ENCODE peak calls at places on chromosomes 13 and 19, in four cellular contexts. V is body of pancreas, K is stomach, G is endothelial cell of umbilical vein. Z is an unnamed sample.

GRCh38 chr19:3190470-3190770 is 4.7 kb downstream of the NCLN start:
- DNase-seq in V (no peak), K (no peak), G (no peak), Z (no peak)

GRCh38 chr13:37369618-37370017 is 228.9 kb downstream of the POSTN start:
- DNase-seq in V (no peak), G (peak), K (no peak), Z (no peak)

GRCh38 chr19:5960005-5961001 is 17.6 kb downstream of the RANBP3 start:
- DNase-seq in V (peak), G (no peak), K (no peak), Z (no peak)

GRCh38 chr19:47111081-47111589 is 2.4 kb downstream of the ZC3H4 start:
- DNase-seq in V (peak), K (peak), G (peak), Z (peak)

GRCh38 chr19:10424011-10424637 is 3.8 kb downstream of the PDE4A start:
- DNase-seq in G (peak), V (peak), K (peak), Z (peak)

GRCh38 chr13:74032325-74032724 is 101.9 kb downstream of the KLF12 start:
- DNase-seq in V (no peak), G (no peak), K (no peak), Z (no peak)

GRCh38 chr19:8609210-8610040 is 1.1 kb downstream of the ADAMTS10 start:
- DNase-seq in V (peak), K (peak), G (peak), Z (peak)

GRCh38 chr19:58252102-58252685 is 23.5 kb downstream of the ZNF544 start:
- DNase-seq in G (no peak), K (no peak), V (no peak), Z (no peak)

GRCh38 chr13:102195566-102196462 is 206.0 kb downstream of the FGF14 start:
- DNase-seq in V (no peak), K (no peak), G (peak), Z (no peak)

GRCh38 chr19:40813182-40813581 is 14.2 kb downstream of the EGLN2 start:
- DNase-seq in G (no peak), K (no peak), V (no peak), Z (no peak)

GRCh38 chr19:51799311-51799997 is 4.5 kb downstream of the FPR3 start:
- DNase-seq in V (peak), K (peak), G (peak), Z (no peak)

GRCh38 chr13:31310781-31311180 is 111.0 kb downstream of the B3GLCT start:
- DNase-seq in V (peak), K (no peak), G (peak), Z (no peak)

GRCh38 chr13:102799544-102800144 is 725 bp downstream of the BIVM start:
- DNase-seq in K (peak), V (peak), G (no peak), Z (no peak)

GRCh38 chr13:50805805-50806204 is 37.7 kb downstream of the DLEU7 start:
- DNase-seq in K (no peak), V (no peak), G (no peak), Z (no peak)

DNA sequence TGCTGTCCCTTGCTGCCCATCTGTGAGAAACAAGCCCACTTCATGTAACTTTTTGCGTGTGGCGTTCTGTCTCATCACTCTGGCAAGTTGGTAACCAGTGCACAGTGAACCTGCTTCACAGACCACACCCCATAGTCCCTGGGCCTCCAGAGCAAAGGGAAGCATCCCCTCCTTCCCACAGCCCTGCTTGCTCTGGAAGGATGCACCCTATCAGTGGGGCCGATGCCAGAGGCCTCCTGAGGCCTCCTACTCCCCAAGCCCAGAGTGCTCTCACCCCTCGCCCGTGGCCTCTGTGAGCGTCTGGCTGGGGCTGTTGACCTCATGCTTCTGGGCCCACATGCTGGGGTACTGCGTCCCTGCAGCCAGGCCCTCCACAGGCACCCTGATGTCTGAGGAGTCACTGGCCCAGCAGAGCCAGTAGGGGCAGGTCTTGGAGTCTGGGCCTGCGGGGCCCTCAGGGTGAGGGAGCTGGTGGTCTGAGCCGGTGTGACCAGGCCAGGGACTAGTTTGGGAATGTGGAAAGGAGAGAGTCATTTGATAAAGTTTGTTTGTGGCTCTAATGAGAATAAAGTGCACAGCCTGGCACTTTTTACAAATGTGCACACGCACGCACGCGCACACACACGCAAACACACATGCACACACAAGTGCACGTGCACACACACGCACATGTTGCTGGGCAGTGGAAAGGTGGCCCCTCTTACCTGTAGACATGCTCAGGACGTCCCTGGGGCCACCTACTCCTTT is 5.1 kb downstream of the TMEM86B start:
- DNase-seq in G (no peak), V (no peak), K (no peak), Z (no peak)
- TF ChIP-seq POLR2A in G (no peak), V (no peak), K (no peak), Z (no peak)

DNA sequence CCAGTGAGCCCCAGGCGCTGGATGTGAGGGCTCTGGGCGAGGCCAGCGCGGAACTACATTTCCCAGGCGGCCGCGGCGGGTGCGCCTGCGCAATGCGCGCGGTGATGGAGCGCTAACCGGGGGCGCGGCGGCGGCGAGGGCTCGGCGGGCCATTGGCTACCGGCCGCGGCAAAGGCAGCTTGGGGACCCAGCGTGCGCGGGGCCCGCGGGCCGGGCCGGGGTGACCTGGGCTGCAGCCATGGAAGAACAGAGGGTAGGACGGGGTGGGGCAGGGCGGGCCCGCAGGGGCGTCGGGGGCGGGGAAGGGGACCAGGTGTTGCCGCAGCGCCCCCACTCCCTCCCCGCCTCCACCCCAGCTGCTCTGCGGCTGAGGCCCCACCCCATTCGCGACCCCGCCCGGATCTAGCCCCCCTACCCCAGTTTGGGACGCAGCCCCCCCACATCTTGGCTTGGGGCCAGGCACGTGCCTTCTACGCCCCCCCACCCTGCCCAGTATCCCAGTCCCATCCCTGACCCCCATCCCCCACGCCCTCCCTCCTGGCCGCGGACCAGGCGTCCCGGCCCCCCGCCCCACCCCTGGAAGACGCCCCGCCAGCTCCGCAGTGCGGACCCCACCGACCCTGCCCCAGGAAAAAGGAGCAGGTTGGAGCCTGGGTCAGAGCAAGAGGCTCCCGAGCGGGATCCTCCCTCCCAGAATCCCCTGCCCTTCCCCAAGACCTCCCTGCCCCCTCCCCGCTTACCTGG is at the start of gene FSD1:
- DNase-seq in V (no peak), G (peak), K (no peak), Z (peak)
- TF ChIP-seq POLR2A in V (no peak), G (no peak), K (no peak), Z (no peak)

GRCh38 chr19:45769054-45769782 is at the start of gene SIX5:
- DNase-seq in G (peak), V (peak), K (peak), Z (peak)
- TF ChIP-seq POLR2A in G (peak), V (peak), K (no peak), Z (peak)

GRCh38 chr19:41859618-41860418 is at the start of gene RPS19:
- DNase-seq in V (peak), G (peak), K (peak), Z (peak)

GRCh38 chr19:41861846-41862245 is 1.8 kb downstream of the RPS19 start:
- DNase-seq in G (no peak), K (no peak), V (no peak), Z (no peak)

GRCh38 chr19:41862445-41862986 is 2.5 kb downstream of the RPS19 start:
- DNase-seq in K (no peak), V (no peak), G (no peak), Z (no peak)

GRCh38 chr19:41860419-41861097 is 503 bp downstream of the RPS19 start:
- DNase-seq in G (peak), K (no peak), V (no peak), Z (no peak)

GRCh38 chr19:41861098-41861768 is 1.2 kb downstream of the RPS19 start:
- DNase-seq in K (no peak), G (no peak), V (no peak), Z (no peak)
- TF ChIP-seq POLR2A in K (no peak), G (no peak), V (no peak), Z (no peak)

GRCh38 chr19:42279902-42280760 is 11.1 kb downstream of the CIC start:
- DNase-seq in G (peak), K (peak), V (peak), Z (peak)
- TF ChIP-seq POLR2A in G (peak), K (no peak), V (no peak), Z (no peak)

GRCh38 chr19:12790628-12791344 is 500 bp upstream of the JUNB start:
- DNase-seq in V (no peak), K (no peak), G (no peak), Z (no peak)

GRCh38 chr19:12788682-12789097 is 2.6 kb upstream of the JUNB start:
- DNase-seq in K (peak), V (peak), G (peak), Z (peak)

GRCh38 chr19:12789098-12789903 is 2.0 kb upstream of the JUNB start:
- DNase-seq in K (no peak), G (peak), V (no peak), Z (no peak)

GRCh38 chr19:12791345-12792047 is at the start of gene JUNB:
- DNase-seq in G (peak), V (peak), K (peak), Z (peak)

GRCh38 chr19:12789904-12790619 is 1.2 kb upstream of the JUNB start:
- DNase-seq in V (peak), K (peak), G (peak), Z (peak)
- TF ChIP-seq POLR2A in V (peak), K (no peak), G (no peak), Z (peak)

GRCh38 chr13:20173121-20173746 is 12.4 kb upstream of the GJA3 start:
- DNase-seq in K (no peak), G (no peak), V (no peak), Z (no peak)

GRCh38 chr13:20165417-20166257 is 4.8 kb upstream of the GJA3 start:
- DNase-seq in K (no peak), G (no peak), V (no peak), Z (no peak)

GRCh38 chr13:20170931-20171330 is 10.1 kb upstream of the GJA3 start:
- DNase-seq in V (no peak), K (no peak), G (no peak), Z (no peak)

GRCh38 chr13:20171364-20171763 is 10.5 kb upstream of the GJA3 start:
- DNase-seq in G (no peak), K (no peak), V (no peak), Z (no peak)

GRCh38 chr13:20168396-20168795 is 7.5 kb upstream of the GJA3 start:
- DNase-seq in V (no peak), K (no peak), G (no peak), Z (no peak)
- TF ChIP-seq POLR2A in V (no peak), K (no peak), G (no peak), Z (no peak)

GRCh38 chr19:45370410-45371204 is at the start of gene ERCC2:
- DNase-seq in G (peak), V (peak), K (peak), Z (peak)
- TF ChIP-seq POLR2A in G (peak), V (peak), K (no peak), Z (no peak)

GRCh38 chr19:14150770-14151661 is 14.6 kb upstream of the ASF1B start:
- DNase-seq in K (no peak), G (no peak), V (no peak), Z (no peak)

GRCh38 chr19:14155371-14155770 is 19.0 kb upstream of the ASF1B start:
- DNase-seq in G (no peak), K (no peak), V (no peak), Z (no peak)

GRCh38 chr19:14149509-14149994 is 13.2 kb upstream of the ASF1B start:
- DNase-seq in V (peak), G (peak), K (peak), Z (peak)

GRCh38 chr19:14150041-14150769 is 13.8 kb upstream of the ASF1B start:
- DNase-seq in G (no peak), V (no peak), K (no peak), Z (no peak)

DNA sequence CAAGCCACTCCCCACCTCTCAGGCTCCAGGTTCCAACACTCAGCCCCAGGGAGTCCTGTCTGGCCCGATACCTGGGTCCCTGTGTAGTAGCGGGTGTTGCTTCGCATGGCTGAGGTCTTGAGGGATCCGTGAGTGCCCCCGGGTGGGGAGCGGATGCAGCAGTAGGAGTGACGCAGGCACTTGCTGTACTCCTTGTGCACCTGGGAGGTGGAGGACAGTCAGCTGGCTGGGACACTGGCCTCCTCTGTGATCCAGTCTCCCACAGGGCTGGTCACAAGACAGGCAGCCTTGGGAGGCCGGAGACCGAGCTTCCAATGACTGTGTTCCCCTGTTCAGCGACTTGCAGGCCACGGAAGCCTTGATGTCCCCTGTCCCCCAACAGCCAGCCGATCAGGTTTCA is 16.3 kb upstream of the ASF1B start:
- DNase-seq in V (no peak), G (no peak), K (no peak), Z (no peak)
- TF ChIP-seq POLR2A in V (no peak), G (no peak), K (no peak), Z (no peak)

DNA sequence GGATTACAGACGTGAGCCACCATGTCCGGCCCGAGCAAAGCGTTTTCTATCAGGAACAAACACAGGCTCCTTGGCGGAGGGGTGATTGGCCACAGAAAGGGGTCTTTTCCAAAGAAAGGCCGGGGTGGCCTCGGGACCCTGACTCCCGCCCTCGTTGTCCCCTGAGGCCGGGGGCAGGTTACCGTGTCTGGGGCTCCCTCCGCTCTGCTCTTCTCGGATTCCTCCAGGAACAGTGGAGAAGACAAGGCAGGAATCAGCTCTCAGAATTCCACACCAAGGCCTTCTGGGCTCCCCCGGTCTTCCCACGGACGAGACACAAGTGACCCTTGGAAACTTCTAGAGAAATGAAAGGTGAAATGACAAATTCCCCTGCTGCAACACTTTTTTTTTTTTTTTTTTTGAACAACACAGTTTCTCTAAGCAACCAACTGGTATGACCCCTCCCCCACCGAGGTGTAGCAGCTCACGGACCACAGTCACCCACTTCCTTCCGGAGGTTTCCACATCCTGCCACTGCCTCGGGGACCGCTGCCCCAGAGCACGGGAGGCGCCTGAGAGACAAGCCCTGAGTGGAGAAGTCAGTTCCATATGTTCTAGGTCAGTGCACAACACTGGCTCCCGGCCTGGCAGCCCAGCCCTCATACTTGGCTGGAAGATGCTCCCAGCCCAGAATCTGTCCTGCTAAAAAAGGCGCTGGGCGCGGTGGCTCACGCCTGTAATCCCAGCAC is 11.0 kb downstream of the MOB3A start:
- DNase-seq in K (peak), V (peak), G (peak), Z (peak)
- TF ChIP-seq POLR2A in K (no peak), V (no peak), G (peak), Z (no peak)

Z was measured in Peyer's patch.